ENCODE peak calls at places on chromosomes 7 and 10, in four cellular contexts. One of them, this sample, is unnamed.

GRCh38 chr10:79223346-79224048 is 123.8 kb upstream of the PPIF start:
- DNase-seq in endothelial cell of umbilical vein: peak; percentile 88
- DNase-seq in sigmoid colon: peak; percentile 96
- DNase-seq in SK-N-SH: peak; percentile 86
- DNase-seq in this sample: no peak

GRCh38 chr10:4672199-4672598 is 153.8 kb upstream of the AKR1E2 start:
- DNase-seq in endothelial cell of umbilical vein: no peak
- DNase-seq in sigmoid colon: no peak
- DNase-seq in SK-N-SH: no peak
- DNase-seq in this sample: no peak

GRCh38 chr7:38561166-38561565 is 70.0 kb downstream of the AMPH start:
- DNase-seq in endothelial cell of umbilical vein: peak; percentile 56
- DNase-seq in sigmoid colon: no peak
- DNase-seq in SK-N-SH: no peak
- DNase-seq in this sample: peak; percentile 38

GRCh38 chr10:22246680-22247391 is 29.0 kb upstream of the EBLN1 start:
- DNase-seq in endothelial cell of umbilical vein: peak; percentile 79
- DNase-seq in sigmoid colon: no peak
- DNase-seq in SK-N-SH: no peak
- DNase-seq in this sample: peak; percentile 59

GRCh38 chr10:101694674-101695403 is at the start of gene FBXW4:
- DNase-seq in endothelial cell of umbilical vein: peak; percentile 39
- DNase-seq in sigmoid colon: peak; percentile 71
- DNase-seq in SK-N-SH: peak; percentile 88
- DNase-seq in this sample: peak; percentile 38

GRCh38 chr10:100618856-100619255 is 83.1 kb downstream of the HIF1AN start:
- DNase-seq in endothelial cell of umbilical vein: no peak
- DNase-seq in sigmoid colon: no peak
- DNase-seq in SK-N-SH: no peak
- DNase-seq in this sample: no peak

GRCh38 chr7:122618603-122619189 is 80.2 kb downstream of the RNF133 start:
- DNase-seq in endothelial cell of umbilical vein: no peak
- DNase-seq in sigmoid colon: no peak
- DNase-seq in SK-N-SH: no peak
- DNase-seq in this sample: no peak

GRCh38 chr7:130377178-130377577 is 3.1 kb upstream of the CPA1 start:
- DNase-seq in endothelial cell of umbilical vein: no peak
- DNase-seq in sigmoid colon: no peak
- DNase-seq in SK-N-SH: no peak
- DNase-seq in this sample: no peak

GRCh38 chr10:7053195-7053594 is 357.6 kb downstream of the SFMBT2 start:
- DNase-seq in endothelial cell of umbilical vein: no peak
- DNase-seq in sigmoid colon: no peak
- DNase-seq in SK-N-SH: no peak
- DNase-seq in this sample: no peak

GRCh38 chr10:22447068-22447467 is 101.8 kb downstream of the SPAG6 start:
- DNase-seq in endothelial cell of umbilical vein: no peak
- DNase-seq in sigmoid colon: no peak
- DNase-seq in SK-N-SH: no peak
- DNase-seq in this sample: no peak

GRCh38 chr7:80724249-80724871 is 85.9 kb downstream of the CD36 start:
- DNase-seq in endothelial cell of umbilical vein: no peak
- DNase-seq in sigmoid colon: no peak
- DNase-seq in SK-N-SH: no peak
- DNase-seq in this sample: peak; percentile 99

GRCh38 chr7:80721880-80722595 is 83.6 kb downstream of the CD36 start:
- DNase-seq in endothelial cell of umbilical vein: peak; percentile 10
- DNase-seq in sigmoid colon: no peak
- DNase-seq in SK-N-SH: no peak
- DNase-seq in this sample: peak; percentile 90

GRCh38 chr7:80719261-80719660 is 80.8 kb downstream of the CD36 start:
- DNase-seq in endothelial cell of umbilical vein: no peak
- DNase-seq in sigmoid colon: no peak
- DNase-seq in SK-N-SH: no peak
- DNase-seq in this sample: peak; percentile 90

GRCh38 chr7:80725181-80725611 is 86.8 kb downstream of the CD36 start:
- DNase-seq in endothelial cell of umbilical vein: no peak
- DNase-seq in sigmoid colon: no peak
- DNase-seq in SK-N-SH: no peak
- DNase-seq in this sample: no peak

GRCh38 chr7:80722596-80723141 is 84.2 kb downstream of the CD36 start:
- DNase-seq in endothelial cell of umbilical vein: peak; percentile 48
- DNase-seq in sigmoid colon: peak; percentile 89
- DNase-seq in SK-N-SH: no peak
- DNase-seq in this sample: peak; percentile 100
- H3K4me3 ChIP-seq in endothelial cell of umbilical vein: no peak overlapping the region
- H3K4me3 ChIP-seq in sigmoid colon: no peak overlapping the region
- H3K4me3 ChIP-seq in SK-N-SH: peak overlapping the region; percentile 9
- H3K4me3 ChIP-seq in this sample: no peak overlapping the region

DNA sequence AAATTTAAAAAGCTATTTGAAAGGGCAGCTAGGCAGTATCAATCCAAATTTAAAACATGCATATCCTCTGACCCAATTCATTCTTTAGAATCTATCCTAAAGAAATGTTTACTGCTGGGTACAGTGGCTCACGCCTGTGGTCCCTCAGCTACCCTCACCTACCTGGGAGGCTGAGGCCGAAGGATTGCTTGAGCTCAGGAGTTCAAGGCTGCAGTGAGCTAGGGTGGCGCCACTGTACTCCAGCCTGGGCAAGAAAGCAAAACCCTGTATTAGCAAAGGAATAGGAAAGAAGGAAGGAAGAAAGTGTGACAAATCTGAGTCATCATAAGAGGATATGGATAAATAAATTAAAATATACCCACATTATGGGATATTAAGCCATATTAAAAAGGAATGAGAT is 36.3 kb downstream of the C7orf33 start:
- DNase-seq in endothelial cell of umbilical vein: no peak
- DNase-seq in sigmoid colon: no peak
- DNase-seq in SK-N-SH: no peak
- DNase-seq in this sample: no peak
- TF ChIP-seq CTCF in endothelial cell of umbilical vein: no peak
- TF ChIP-seq CTCF in sigmoid colon: no peak
- TF ChIP-seq CTCF in SK-N-SH: peak; percentile 15
- TF ChIP-seq CTCF in this sample: no peak

GRCh38 chr7:24337180-24337579 is 53.2 kb downstream of the NPY start:
- DNase-seq in endothelial cell of umbilical vein: no peak
- DNase-seq in sigmoid colon: no peak
- DNase-seq in SK-N-SH: no peak
- DNase-seq in this sample: no peak
- H3K4me3 ChIP-seq in endothelial cell of umbilical vein: no peak overlapping the region
- H3K4me3 ChIP-seq in sigmoid colon: no peak overlapping the region
- H3K4me3 ChIP-seq in SK-N-SH: no peak overlapping the region
- H3K4me3 ChIP-seq in this sample: no peak overlapping the region

DNA sequence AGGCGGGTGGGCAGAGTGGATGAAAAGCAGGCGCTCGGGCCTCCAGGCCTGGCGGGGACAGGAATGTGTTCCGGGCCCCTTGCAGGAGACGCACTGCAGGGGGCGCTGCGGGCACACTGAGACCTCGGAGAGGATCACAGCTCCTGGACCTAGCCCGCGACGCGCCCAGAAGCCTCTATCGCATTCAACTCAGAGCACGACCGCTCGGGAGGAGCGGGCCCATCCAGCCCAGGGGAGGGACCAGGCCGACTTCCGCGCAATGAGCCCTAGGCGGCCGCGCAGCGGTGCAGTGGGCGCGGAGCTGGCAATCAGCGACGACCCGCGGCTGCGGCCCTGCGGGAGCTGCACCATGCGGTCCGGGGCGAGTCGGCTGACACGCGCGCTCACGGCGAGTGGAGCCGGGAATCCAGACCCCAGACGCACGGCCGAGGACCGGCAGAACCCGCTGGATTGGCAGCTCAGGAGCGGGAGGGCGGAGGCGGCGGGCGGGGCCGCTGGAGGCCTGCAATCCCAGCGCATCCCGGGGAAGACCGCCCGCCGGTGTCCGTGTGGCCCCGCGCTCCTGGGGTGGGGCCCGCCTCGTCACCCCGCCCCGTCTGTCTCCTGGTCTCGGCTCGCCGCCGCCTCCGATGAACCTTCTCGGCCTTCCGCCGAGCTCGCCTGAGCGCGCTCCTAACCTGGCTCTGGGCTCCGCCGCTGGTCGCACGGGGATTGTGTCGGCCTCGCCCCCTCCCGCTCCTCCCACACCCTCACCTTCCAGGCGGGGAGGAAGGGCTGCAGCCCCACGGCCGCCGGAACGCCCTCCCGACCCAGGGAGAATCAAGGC is 33.5 kb upstream of the GRID1 start:
- DNase-seq in endothelial cell of umbilical vein: peak; percentile 88
- DNase-seq in sigmoid colon: peak; percentile 97
- DNase-seq in SK-N-SH: peak; percentile 95
- DNase-seq in this sample: peak; percentile 94
- TF ChIP-seq CTCF in endothelial cell of umbilical vein: peak; percentile 98
- TF ChIP-seq CTCF in sigmoid colon: peak; percentile 87
- TF ChIP-seq CTCF in SK-N-SH: peak; percentile 86
- TF ChIP-seq CTCF in this sample: peak; percentile 76

GRCh38 chr10:29534590-29534989 is 100.2 kb downstream of the SVIL start:
- DNase-seq in endothelial cell of umbilical vein: no peak
- DNase-seq in sigmoid colon: no peak
- DNase-seq in SK-N-SH: no peak
- DNase-seq in this sample: no peak

GRCh38 chr10:29537799-29538198 is 97.0 kb downstream of the SVIL start:
- DNase-seq in endothelial cell of umbilical vein: no peak
- DNase-seq in sigmoid colon: peak; percentile 75
- DNase-seq in SK-N-SH: no peak
- DNase-seq in this sample: no peak

GRCh38 chr10:29535012-29535777 is 99.6 kb downstream of the SVIL start:
- DNase-seq in endothelial cell of umbilical vein: peak; percentile 55
- DNase-seq in sigmoid colon: peak; percentile 81
- DNase-seq in SK-N-SH: peak; percentile 71
- DNase-seq in this sample: peak; percentile 83

GRCh38 chr10:29533696-29534285 is 101.0 kb downstream of the SVIL start:
- DNase-seq in endothelial cell of umbilical vein: no peak
- DNase-seq in sigmoid colon: no peak
- DNase-seq in SK-N-SH: no peak
- DNase-seq in this sample: peak; percentile 33

DNA sequence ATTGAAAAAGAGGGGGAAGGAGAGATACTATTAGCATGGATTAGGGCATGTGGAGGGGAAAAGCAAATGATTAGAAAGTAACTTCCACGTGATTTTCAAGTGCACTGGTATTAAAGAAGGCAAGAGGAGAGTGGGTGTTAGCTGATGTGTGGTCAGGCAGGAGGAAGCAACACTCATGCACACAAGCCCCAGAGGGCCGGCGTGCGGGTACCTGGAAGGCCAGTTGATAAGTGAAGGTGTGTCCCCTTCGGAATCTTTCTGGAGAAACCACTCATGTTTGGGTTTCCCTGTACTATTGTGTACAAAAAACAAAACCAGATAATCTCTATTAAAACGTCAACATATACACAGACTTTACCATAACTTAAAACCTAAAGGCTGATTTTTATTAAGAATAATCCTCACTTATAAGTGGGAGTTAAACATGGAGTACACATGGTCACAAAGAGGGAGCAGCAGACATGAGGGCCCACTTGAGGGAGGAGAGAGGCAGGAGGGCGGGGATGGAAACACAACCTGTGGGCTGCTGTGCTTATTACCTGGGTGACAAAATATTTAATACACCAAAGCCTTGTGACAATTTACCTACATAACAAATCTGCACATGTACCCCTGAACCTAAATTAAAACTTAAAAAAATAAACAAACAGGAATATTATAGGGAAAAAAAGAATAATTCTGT is 98.9 kb downstream of the SVIL start:
- DNase-seq in endothelial cell of umbilical vein: no peak
- DNase-seq in sigmoid colon: no peak
- DNase-seq in SK-N-SH: no peak
- DNase-seq in this sample: no peak
- H3K4me3 ChIP-seq in endothelial cell of umbilical vein: no peak overlapping the region
- H3K4me3 ChIP-seq in sigmoid colon: no peak overlapping the region
- H3K4me3 ChIP-seq in SK-N-SH: peak overlapping the region; percentile 46
- H3K4me3 ChIP-seq in this sample: peak overlapping the region; percentile 30

GRCh38 chr7:6156734-6157133 is 115.7 kb downstream of the CYTH3 start:
- DNase-seq in endothelial cell of umbilical vein: no peak
- DNase-seq in sigmoid colon: peak; percentile 17
- DNase-seq in SK-N-SH: no peak
- DNase-seq in this sample: no peak

GRCh38 chr7:6153646-6154541 is 118.5 kb downstream of the CYTH3 start:
- DNase-seq in endothelial cell of umbilical vein: no peak
- DNase-seq in sigmoid colon: no peak
- DNase-seq in SK-N-SH: no peak
- DNase-seq in this sample: no peak

GRCh38 chr7:6154542-6155404 is 117.7 kb downstream of the CYTH3 start:
- DNase-seq in endothelial cell of umbilical vein: no peak
- DNase-seq in sigmoid colon: peak; percentile 44
- DNase-seq in SK-N-SH: peak; percentile 41
- DNase-seq in this sample: no peak

GRCh38 chr7:6157685-6158423 is 114.6 kb downstream of the CYTH3 start:
- DNase-seq in endothelial cell of umbilical vein: no peak
- DNase-seq in sigmoid colon: peak; percentile 53
- DNase-seq in SK-N-SH: no peak
- DNase-seq in this sample: no peak

GRCh38 chr7:6155596-6155995 is 116.8 kb downstream of the CYTH3 start:
- DNase-seq in endothelial cell of umbilical vein: no peak
- DNase-seq in sigmoid colon: peak; percentile 28
- DNase-seq in SK-N-SH: no peak
- DNase-seq in this sample: no peak
- TF ChIP-seq CTCF in endothelial cell of umbilical vein: no peak
- TF ChIP-seq CTCF in sigmoid colon: no peak
- TF ChIP-seq CTCF in SK-N-SH: no peak
- TF ChIP-seq CTCF in this sample: no peak

DNA sequence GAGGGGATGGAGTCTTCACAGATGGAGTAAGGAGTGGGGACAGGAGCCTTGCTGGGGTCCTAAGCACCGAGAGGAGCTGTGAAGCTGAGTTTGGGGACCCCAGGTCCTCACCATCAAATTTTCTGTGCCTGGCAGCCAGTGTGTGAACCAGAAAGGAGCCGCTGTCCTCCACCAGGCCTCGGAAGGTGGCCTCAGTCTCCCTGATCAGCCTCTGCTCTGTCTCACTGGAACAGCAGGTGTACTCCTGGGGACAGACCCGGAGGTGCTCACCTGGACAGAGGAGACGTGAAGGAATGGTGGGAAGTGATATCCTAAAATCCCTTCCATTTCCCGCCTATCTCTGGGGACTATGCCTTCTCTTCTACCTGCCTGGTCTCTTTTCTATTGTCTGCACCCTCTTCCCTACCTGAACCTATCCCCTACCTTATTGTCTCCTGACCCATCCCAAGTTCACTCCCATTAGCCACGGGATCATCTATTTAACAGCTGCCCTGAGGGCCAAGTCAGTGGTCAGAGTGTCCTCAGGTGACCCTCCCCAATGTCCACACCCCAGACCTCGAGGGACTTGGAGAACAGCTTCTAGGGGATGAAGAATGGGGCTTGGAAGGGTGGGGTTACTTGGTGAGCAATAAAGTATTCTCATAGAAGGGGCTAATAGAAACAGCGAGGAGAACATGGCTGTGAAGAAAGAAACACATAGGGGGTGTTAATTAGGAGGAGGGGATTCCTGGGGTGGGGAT is 915 bp downstream of the GPC2 start:
- DNase-seq in endothelial cell of umbilical vein: no peak
- DNase-seq in sigmoid colon: no peak
- DNase-seq in SK-N-SH: peak; percentile 30
- DNase-seq in this sample: no peak
- H3K4me3 ChIP-seq in endothelial cell of umbilical vein: peak overlapping the region; percentile 76
- H3K4me3 ChIP-seq in sigmoid colon: no peak overlapping the region
- H3K4me3 ChIP-seq in SK-N-SH: peak overlapping the region; percentile 98
- H3K4me3 ChIP-seq in this sample: peak overlapping the region; percentile 79

This sample was measured in AG10803.